ENCODE peak calls at places on chromosomes 4 and X, in eight cellular contexts. D, P, S, B, Q, X, R and N are unnamed samples.
A peak's percentile ranks its signal among the peaks of the same experiment; 100 is the strongest.

GRCh38 chr4:102730968-102731533 is 29.7 kb downstream of the MANBA start:
- DNase-seq in Q (no peak), X (no peak), B (no peak), D (no peak), R (no peak), S (no peak), P (no peak), N (no peak)

GRCh38 chr4:123419885-123420743 is 23.5 kb downstream of the SPRY1 start:
- DNase-seq in P (no peak), S (no peak), Q (no peak), B (no peak), D (no peak), R (no peak), X (no peak), N (no peak)

GRCh38 chrX:38881727-38882126 is 80.5 kb downstream of the MID1IP1 start:
- DNase-seq in D (no peak), B (no peak), S (no peak), Q (no peak), R (no peak), P (no peak), X (no peak), N (no peak)

GRCh38 chr4:140463610-140464009 is 34.5 kb downstream of the MGAT4D start:
- DNase-seq in B (no peak), R (no peak), Q (no peak), S (no peak), P (no peak), X (no peak), D (no peak), N (no peak)

GRCh38 chr4:69546121-69546520 is 50.4 kb upstream of the UGT2B4 start:
- DNase-seq in B (no peak), D (no peak), Q (no peak), P (no peak), S (peak; percentile 24), X (no peak), R (no peak), N (no peak)

GRCh38 chr4:108681321-108681809 is 31.0 kb downstream of the OSTC start:
- DNase-seq in D (no peak), R (no peak), S (no peak), Q (no peak), P (no peak), B (no peak), X (no peak), N (no peak)

GRCh38 chrX:1679238-1679637 is 64.4 kb downstream of the ASMT start:
- DNase-seq in B (no peak), X (peak; percentile 15), P (no peak), S (no peak), R (no peak), Q (peak; percentile 9), D (no peak), N (no peak)

GRCh38 chrX:134548257-134548732 is 88.3 kb downstream of the HPRT1 start:
- DNase-seq in P (no peak), B (no peak), Q (no peak), D (no peak), R (no peak), S (peak; percentile 34), X (no peak), N (peak; percentile 18)

GRCh38 chrX:12974797-12975669 is at the start of gene TMSB4X:
- DNase-seq in R (peak; percentile 93), D (peak; percentile 66), P (peak; percentile 97), B (peak; percentile 83), X (peak; percentile 91), S (peak; percentile 87), Q (peak; percentile 81), N (no peak)

GRCh38 chr4:16224264-16224663 is 2.0 kb downstream of the TAPT1 start:
- DNase-seq in S (no peak), R (no peak), B (no peak), D (no peak), X (no peak), Q (no peak), P (no peak), N (no peak)

GRCh38 chrX:72137846-72138455 is 6.2 kb upstream of the RTL5 start:
- DNase-seq in Q (no peak), B (no peak), X (no peak), S (no peak), R (no peak), D (no peak), P (no peak), N (no peak)

GRCh38 chrX:152821145-152821765 is 9.3 kb downstream of the CETN2 start:
- DNase-seq in B (no peak), X (no peak), R (peak; percentile 54), D (peak; percentile 17), S (peak; percentile 31), P (no peak), Q (no peak), N (peak; percentile 28)

GRCh38 chrX:74178536-74178935 is 125.4 kb upstream of the ZCCHC13 start:
- DNase-seq in B (no peak), R (no peak), Q (no peak), D (no peak), P (peak; percentile 54), X (no peak), S (no peak), N (no peak)

GRCh38 chr4:75769044-75769443 is 44.7 kb downstream of the USO1 start:
- DNase-seq in Q (no peak), P (no peak), R (no peak), X (no peak), D (no peak), S (peak; percentile 5), B (no peak), N (no peak)

GRCh38 chrX:17411189-17411588 is 36.2 kb downstream of the NHS start:
- DNase-seq in Q (no peak), B (no peak), X (no peak), P (no peak), S (no peak), D (no peak), R (no peak), N (no peak)

GRCh38 chr4:3305610-3306371 is 13.0 kb downstream of the RGS12 start:
- DNase-seq in S (peak; percentile 18), B (no peak), R (no peak), P (peak; percentile 37), D (no peak), Q (peak; percentile 29), X (peak; percentile 31), N (no peak)

GRCh38 chr4:3644849-3645627 is 112.8 kb upstream of the LRPAP1 start:
- DNase-seq in D (no peak), Q (no peak), P (peak; percentile 86), B (no peak), S (no peak), R (peak; percentile 13), X (peak; percentile 90), N (no peak)

GRCh38 chrX:68588653-68589371 is 58.7 kb upstream of the STARD8 start:
- DNase-seq in P (no peak), X (no peak), Q (no peak), R (no peak), S (no peak), D (no peak), B (no peak), N (no peak)

GRCh38 chr4:12138478-12138877 is 709.8 kb upstream of the HS3ST1 start:
- DNase-seq in P (no peak), S (no peak), B (no peak), Q (no peak), X (no peak), D (no peak), R (no peak), N (no peak)

GRCh38 chr4:184362338-184362737 is 112.0 kb downstream of the IRF2 start:
- DNase-seq in Q (no peak), R (no peak), X (no peak), S (no peak), D (no peak), P (no peak), B (no peak), N (no peak)

GRCh38 chr4:61500883-61501282 is 300.8 kb downstream of the ADGRL3 start:
- DNase-seq in S (peak; percentile 52), D (no peak), X (no peak), P (no peak), B (no peak), R (no peak), Q (no peak), N (no peak)

GRCh38 chr4:26787461-26788340 is 72.9 kb upstream of the STIM2 start:
- DNase-seq in P (no peak), R (peak; percentile 50), X (no peak), Q (no peak), S (peak; percentile 63), D (no peak), B (no peak), N (peak; percentile 54)
- TF ChIP-seq CTCF in P (no peak), R (no peak), X (peak; percentile 17), Q (no peak), S (peak; percentile 47), D (no peak), B (no peak), N (no peak)

GRCh38 chr4:24914460-24914859 is 1.6 kb upstream of the CCDC149 start:
- DNase-seq in S (no peak), B (no peak), P (no peak), D (no peak), R (no peak), X (no peak), Q (no peak), N (no peak)

GRCh38 chr4:24912252-24913098 is at the start of gene CCDC149:
- DNase-seq in Q (peak; percentile 71), R (peak; percentile 72), P (peak; percentile 93), D (peak; percentile 76), S (peak; percentile 76), B (peak; percentile 55), X (peak; percentile 81), N (peak; percentile 24)

GRCh38 chr4:24913099-24913445 is 230 bp upstream of the CCDC149 start:
- DNase-seq in S (no peak), X (no peak), D (no peak), B (no peak), R (peak; percentile 26), P (no peak), Q (no peak), N (no peak)

GRCh38 chr4:24917076-24917856 is 4.4 kb upstream of the CCDC149 start:
- DNase-seq in D (no peak), R (no peak), Q (no peak), X (no peak), B (no peak), S (no peak), P (no peak), N (no peak)

GRCh38 chr4:24915121-24915922 is 2.5 kb upstream of the CCDC149 start:
- DNase-seq in D (no peak), Q (no peak), P (no peak), B (no peak), S (no peak), X (no peak), R (no peak), N (no peak)
- TF ChIP-seq CTCF in D (peak; percentile 19), Q (no peak), P (no peak), B (no peak), S (peak; percentile 4), X (no peak), R (peak; percentile 5), N (no peak)

DNA sequence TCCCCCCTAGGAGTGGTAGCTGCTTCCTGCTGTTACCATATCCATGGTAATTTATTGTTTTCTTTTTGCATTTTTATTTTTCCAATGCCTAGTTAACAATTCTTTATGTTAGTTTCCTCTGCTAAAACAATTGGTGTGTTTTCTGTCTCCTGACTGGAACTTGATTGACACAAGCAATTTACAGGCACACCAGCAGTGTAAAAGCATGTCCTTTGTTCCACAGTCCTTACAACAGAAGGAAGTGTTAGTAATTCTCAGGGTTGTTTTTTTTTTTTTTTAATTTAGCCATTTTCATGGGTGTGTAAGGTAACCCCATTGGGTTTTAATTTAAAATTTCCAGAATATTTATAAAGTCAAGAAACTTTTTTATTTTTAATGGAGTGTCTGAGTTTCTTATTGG is 25.0 kb upstream of the TMLHE start:
- DNase-seq in S (no peak), Q (no peak), R (no peak), X (no peak), P (no peak), D (no peak), B (no peak), N (no peak)
- TF ChIP-seq CTCF in S (no peak), Q (no peak), R (no peak), X (no peak), P (no peak), D (no peak), B (no peak), N (no peak)

GRCh38 chrX:154750301-154751120 is at the start of gene GAB3:
- DNase-seq in X (no peak), R (no peak), S (peak; percentile 35), P (peak; percentile 77), Q (no peak), B (no peak), D (peak; percentile 14), N (no peak)
- TF ChIP-seq CTCF in X (no peak), R (no peak), S (no peak), P (no peak), Q (no peak), B (no peak), D (no peak), N (no peak)